ENCODE peak calls at places on chromosome 1, in eight cellular contexts. One of them, this sample, is unnamed.

GRCh38 chr1:113800487-113800886 is 11.8 kb downstream of the RSBN1 start:
- DNase-seq in AG09319: no peak
- DNase-seq in psoas muscle: no peak
- DNase-seq in foreskin fibroblast: no peak
- DNase-seq in lower leg skin: no peak
- DNase-seq in heart left ventricle: no peak
- DNase-seq in stomach: no peak
- DNase-seq in hepatocyte: no peak
- DNase-seq in this sample: no peak

GRCh38 chr1:59730302-59730701 is 84.4 kb upstream of the HOOK1 start:
- DNase-seq in AG09319: no peak
- DNase-seq in psoas muscle: no peak
- DNase-seq in stomach: no peak
- DNase-seq in heart left ventricle: no peak
- DNase-seq in hepatocyte: peak; percentile 28
- DNase-seq in foreskin fibroblast: peak; percentile 86
- DNase-seq in lower leg skin: no peak
- DNase-seq in this sample: no peak

GRCh38 chr1:32220746-32221580 is 1.2 kb downstream of the TMEM234 start:
- DNase-seq in AG09319: no peak
- DNase-seq in heart left ventricle: no peak
- DNase-seq in stomach: no peak
- DNase-seq in psoas muscle: no peak
- DNase-seq in hepatocyte: peak; percentile 5
- DNase-seq in foreskin fibroblast: no peak
- DNase-seq in lower leg skin: no peak
- DNase-seq in this sample: no peak

GRCh38 chr1:59601032-59601431 is 213.7 kb upstream of the HOOK1 start:
- DNase-seq in psoas muscle: peak; percentile 77
- DNase-seq in lower leg skin: peak; percentile 82
- DNase-seq in AG09319: no peak
- DNase-seq in hepatocyte: no peak
- DNase-seq in foreskin fibroblast: peak; percentile 56
- DNase-seq in stomach: no peak
- DNase-seq in heart left ventricle: peak; percentile 69
- DNase-seq in this sample: peak; percentile 62

GRCh38 chr1:115807723-115808122 is 33.2 kb downstream of the NHLH2 start:
- DNase-seq in psoas muscle: no peak
- DNase-seq in heart left ventricle: peak; percentile 36
- DNase-seq in foreskin fibroblast: peak; percentile 85
- DNase-seq in AG09319: peak; percentile 56
- DNase-seq in hepatocyte: peak; percentile 92
- DNase-seq in lower leg skin: no peak
- DNase-seq in stomach: peak; percentile 67
- DNase-seq in this sample: no peak

GRCh38 chr1:19768321-19769210 is 31.1 kb downstream of the TMCO4 start:
- DNase-seq in AG09319: no peak
- DNase-seq in psoas muscle: no peak
- DNase-seq in hepatocyte: no peak
- DNase-seq in lower leg skin: no peak
- DNase-seq in heart left ventricle: no peak
- DNase-seq in stomach: no peak
- DNase-seq in foreskin fibroblast: no peak
- DNase-seq in this sample: no peak

GRCh38 chr1:64476251-64476952 is 6.5 kb downstream of the CACHD1 start:
- DNase-seq in lower leg skin: no peak
- DNase-seq in heart left ventricle: no peak
- DNase-seq in psoas muscle: no peak
- DNase-seq in hepatocyte: peak; percentile 58
- DNase-seq in stomach: no peak
- DNase-seq in foreskin fibroblast: peak; percentile 90
- DNase-seq in AG09319: peak; percentile 44
- DNase-seq in this sample: peak; percentile 56

GRCh38 chr1:71049951-71050598 is 2.5 kb upstream of the PTGER3 start:
- DNase-seq in foreskin fibroblast: peak; percentile 80
- DNase-seq in heart left ventricle: no peak
- DNase-seq in hepatocyte: peak; percentile 80
- DNase-seq in lower leg skin: no peak
- DNase-seq in AG09319: peak; percentile 42
- DNase-seq in psoas muscle: no peak
- DNase-seq in stomach: no peak
- DNase-seq in this sample: peak; percentile 40

GRCh38 chr1:22044690-22045420 is 7.7 kb upstream of the CDC42 start:
- DNase-seq in heart left ventricle: no peak
- DNase-seq in stomach: no peak
- DNase-seq in hepatocyte: no peak
- DNase-seq in AG09319: peak; percentile 39
- DNase-seq in lower leg skin: no peak
- DNase-seq in foreskin fibroblast: peak; percentile 86
- DNase-seq in psoas muscle: no peak
- DNase-seq in this sample: no peak

GRCh38 chr1:179023946-179024345 is 1.7 kb upstream of the FAM20B start:
- DNase-seq in lower leg skin: no peak
- DNase-seq in stomach: no peak
- DNase-seq in AG09319: no peak
- DNase-seq in psoas muscle: no peak
- DNase-seq in heart left ventricle: no peak
- DNase-seq in foreskin fibroblast: no peak
- DNase-seq in hepatocyte: no peak
- DNase-seq in this sample: no peak

GRCh38 chr1:14677291-14677690 is 78.8 kb downstream of the KAZN start:
- DNase-seq in psoas muscle: no peak
- DNase-seq in foreskin fibroblast: no peak
- DNase-seq in hepatocyte: no peak
- DNase-seq in stomach: no peak
- DNase-seq in lower leg skin: no peak
- DNase-seq in AG09319: no peak
- DNase-seq in heart left ventricle: no peak
- DNase-seq in this sample: no peak

GRCh38 chr1:184905601-184906322 is 68.5 kb downstream of the NIBAN1 start:
- DNase-seq in stomach: peak; percentile 47
- DNase-seq in psoas muscle: no peak
- DNase-seq in AG09319: no peak
- DNase-seq in heart left ventricle: no peak
- DNase-seq in lower leg skin: no peak
- DNase-seq in foreskin fibroblast: no peak
- DNase-seq in hepatocyte: peak; percentile 61
- DNase-seq in this sample: no peak

GRCh38 chr1:168261390-168261789 is 19.3 kb upstream of the TBX19 start:
- DNase-seq in foreskin fibroblast: peak; percentile 77
- DNase-seq in stomach: no peak
- DNase-seq in heart left ventricle: no peak
- DNase-seq in lower leg skin: no peak
- DNase-seq in hepatocyte: no peak
- DNase-seq in psoas muscle: no peak
- DNase-seq in AG09319: peak; percentile 44
- DNase-seq in this sample: no peak

GRCh38 chr1:33410091-33410701 is 20.7 kb downstream of the PHC2 start:
- DNase-seq in hepatocyte: no peak
- DNase-seq in heart left ventricle: no peak
- DNase-seq in stomach: no peak
- DNase-seq in foreskin fibroblast: peak; percentile 73
- DNase-seq in psoas muscle: no peak
- DNase-seq in lower leg skin: no peak
- DNase-seq in AG09319: no peak
- DNase-seq in this sample: no peak

GRCh38 chr1:153770812-153771211 is 4.4 kb upstream of the SLC27A3 start:
- DNase-seq in lower leg skin: no peak
- DNase-seq in hepatocyte: no peak
- DNase-seq in heart left ventricle: no peak
- DNase-seq in foreskin fibroblast: peak; percentile 38
- DNase-seq in AG09319: no peak
- DNase-seq in stomach: no peak
- DNase-seq in psoas muscle: no peak
- DNase-seq in this sample: no peak

GRCh38 chr1:50417487-50417886 is 5.8 kb downstream of the DMRTA2 start:
- DNase-seq in hepatocyte: no peak
- DNase-seq in heart left ventricle: no peak
- DNase-seq in lower leg skin: no peak
- DNase-seq in stomach: no peak
- DNase-seq in foreskin fibroblast: no peak
- DNase-seq in psoas muscle: no peak
- DNase-seq in AG09319: no peak
- DNase-seq in this sample: no peak

GRCh38 chr1:68197891-68198290 is 34.4 kb downstream of the WLS start:
- DNase-seq in psoas muscle: no peak
- DNase-seq in lower leg skin: no peak
- DNase-seq in heart left ventricle: no peak
- DNase-seq in stomach: no peak
- DNase-seq in hepatocyte: peak; percentile 63
- DNase-seq in AG09319: no peak
- DNase-seq in foreskin fibroblast: no peak
- DNase-seq in this sample: no peak

GRCh38 chr1:231049121-231049979 is 9.3 kb upstream of the FAM89A start:
- DNase-seq in AG09319: no peak
- DNase-seq in foreskin fibroblast: no peak
- DNase-seq in hepatocyte: no peak
- DNase-seq in lower leg skin: no peak
- DNase-seq in stomach: no peak
- DNase-seq in heart left ventricle: no peak
- DNase-seq in psoas muscle: no peak
- DNase-seq in this sample: no peak

GRCh38 chr1:172821609-172822274 is 162.8 kb downstream of the FASLG start:
- DNase-seq in psoas muscle: no peak
- DNase-seq in stomach: no peak
- DNase-seq in AG09319: no peak
- DNase-seq in foreskin fibroblast: peak; percentile 89
- DNase-seq in heart left ventricle: no peak
- DNase-seq in hepatocyte: peak; percentile 30
- DNase-seq in lower leg skin: no peak
- DNase-seq in this sample: no peak

GRCh38 chr1:86733340-86733739 is 29.0 kb downstream of the SH3GLB1 start:
- DNase-seq in AG09319: no peak
- DNase-seq in foreskin fibroblast: no peak
- DNase-seq in psoas muscle: no peak
- DNase-seq in heart left ventricle: no peak
- DNase-seq in lower leg skin: no peak
- DNase-seq in stomach: no peak
- DNase-seq in hepatocyte: no peak
- DNase-seq in this sample: no peak

GRCh38 chr1:202005958-202006357 is 4.4 kb upstream of the ELF3 start:
- DNase-seq in lower leg skin: no peak
- DNase-seq in stomach: no peak
- DNase-seq in hepatocyte: no peak
- DNase-seq in foreskin fibroblast: peak; percentile 64
- DNase-seq in psoas muscle: no peak
- DNase-seq in heart left ventricle: no peak
- DNase-seq in AG09319: no peak
- DNase-seq in this sample: no peak
- TF ChIP-seq CTCF in lower leg skin: no peak
- TF ChIP-seq CTCF in stomach: peak; percentile 33
- TF ChIP-seq CTCF in hepatocyte: peak; percentile 57
- TF ChIP-seq CTCF in foreskin fibroblast: peak; percentile 14
- TF ChIP-seq CTCF in psoas muscle: peak; percentile 19
- TF ChIP-seq CTCF in heart left ventricle: peak; percentile 26
- TF ChIP-seq CTCF in AG09319: peak; percentile 31
- TF ChIP-seq CTCF in this sample: peak; percentile 39

DNA sequence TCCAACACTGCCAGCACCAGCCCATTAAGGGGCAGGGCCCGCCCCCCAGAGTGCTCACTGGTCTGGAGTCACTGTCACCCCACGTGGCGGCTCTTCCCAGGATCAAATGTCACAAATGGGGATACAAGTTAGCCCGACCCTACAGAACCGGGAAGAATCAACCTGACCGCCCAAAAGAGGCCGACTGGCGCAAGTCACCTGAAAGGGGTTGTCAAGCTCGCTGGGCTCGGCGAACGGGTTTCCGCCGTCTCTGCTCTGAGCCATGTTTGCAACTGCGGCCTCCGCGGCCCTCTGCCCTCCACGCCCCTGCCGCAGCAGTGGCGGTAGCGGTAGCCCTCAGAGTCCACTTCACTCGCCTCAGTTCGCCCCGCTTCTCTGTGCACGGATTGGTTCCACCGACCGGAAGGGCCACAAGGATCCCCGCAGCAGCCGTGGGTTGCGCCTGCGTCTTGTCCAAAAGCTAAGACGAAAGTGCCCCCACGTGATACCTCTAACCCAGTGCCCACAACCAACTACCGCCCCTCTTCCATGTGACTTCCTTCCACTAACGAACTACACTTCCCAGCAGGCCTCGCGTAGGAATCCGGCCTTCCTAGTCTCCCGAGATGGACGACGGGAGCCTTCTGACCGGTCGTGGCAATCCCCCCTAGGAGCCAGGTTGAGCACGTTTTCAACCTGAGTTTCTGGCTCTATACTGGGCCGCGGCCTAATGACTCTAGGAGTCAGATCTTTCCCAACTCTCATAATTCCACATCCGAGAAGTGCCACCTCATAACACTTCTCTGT is at the start of gene SCAMP3:
- DNase-seq in lower leg skin: peak; percentile 98
- DNase-seq in hepatocyte: peak; percentile 98
- DNase-seq in foreskin fibroblast: peak; percentile 99
- DNase-seq in AG09319: peak; percentile 94
- DNase-seq in stomach: peak; percentile 95
- DNase-seq in heart left ventricle: peak; percentile 97
- DNase-seq in psoas muscle: peak; percentile 94
- DNase-seq in this sample: peak; percentile 97
- TF ChIP-seq CTCF in lower leg skin: no peak
- TF ChIP-seq CTCF in hepatocyte: no peak
- TF ChIP-seq CTCF in foreskin fibroblast: no peak
- TF ChIP-seq CTCF in AG09319: no peak
- TF ChIP-seq CTCF in stomach: no peak
- TF ChIP-seq CTCF in heart left ventricle: no peak
- TF ChIP-seq CTCF in psoas muscle: no peak
- TF ChIP-seq CTCF in this sample: no peak

GRCh38 chr1:193338194-193338593 is 151.8 kb upstream of the B3GALT2 start:
- DNase-seq in foreskin fibroblast: peak; percentile 36
- DNase-seq in stomach: no peak
- DNase-seq in AG09319: no peak
- DNase-seq in lower leg skin: no peak
- DNase-seq in hepatocyte: no peak
- DNase-seq in psoas muscle: no peak
- DNase-seq in heart left ventricle: no peak
- DNase-seq in this sample: no peak
- TF ChIP-seq CTCF in foreskin fibroblast: peak; percentile 10
- TF ChIP-seq CTCF in stomach: no peak
- TF ChIP-seq CTCF in AG09319: peak; percentile 6
- TF ChIP-seq CTCF in lower leg skin: no peak
- TF ChIP-seq CTCF in hepatocyte: no peak
- TF ChIP-seq CTCF in psoas muscle: no peak
- TF ChIP-seq CTCF in heart left ventricle: no peak
- TF ChIP-seq CTCF in this sample: no peak

DNA sequence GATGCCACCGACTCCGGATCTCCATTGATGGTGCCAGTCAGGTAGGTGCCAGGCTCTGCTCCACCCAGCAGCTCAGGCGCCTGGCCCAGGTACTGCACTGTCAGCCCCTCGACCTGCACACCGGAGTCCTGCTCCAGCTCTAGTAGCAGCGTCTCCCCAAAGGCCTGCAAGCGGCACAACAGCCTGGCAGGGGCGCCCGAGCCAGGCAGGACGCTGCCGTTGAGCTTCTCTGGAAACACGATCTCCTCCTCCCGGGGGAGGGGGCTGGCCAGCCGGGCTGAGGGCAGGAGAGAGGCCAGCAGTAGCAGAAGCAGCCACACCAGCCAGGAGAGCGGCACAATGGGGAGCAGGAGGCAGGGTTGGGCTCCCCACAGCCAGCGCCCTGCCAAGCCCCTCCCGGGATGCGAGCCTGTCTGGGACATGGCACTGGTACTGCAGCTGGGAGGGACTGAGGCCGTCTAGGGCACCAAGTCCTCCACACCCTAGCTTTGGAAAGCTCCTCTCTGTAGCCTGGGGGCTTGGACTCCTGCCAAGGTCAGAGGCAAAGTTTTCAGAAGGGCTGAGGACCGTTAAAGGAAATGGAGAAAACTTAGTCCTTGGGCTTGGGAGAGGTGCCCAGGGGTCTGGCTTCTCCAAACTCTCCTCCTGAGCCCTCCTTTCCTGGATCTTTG is 513 bp downstream of the ADAMTS4 start:
- DNase-seq in foreskin fibroblast: peak; percentile 70
- DNase-seq in AG09319: no peak
- DNase-seq in psoas muscle: peak; percentile 59
- DNase-seq in lower leg skin: peak; percentile 93
- DNase-seq in heart left ventricle: peak; percentile 49
- DNase-seq in hepatocyte: peak; percentile 68
- DNase-seq in stomach: no peak
- DNase-seq in this sample: no peak
- TF ChIP-seq CTCF in foreskin fibroblast: peak; percentile 10
- TF ChIP-seq CTCF in AG09319: peak; percentile 13
- TF ChIP-seq CTCF in psoas muscle: no peak
- TF ChIP-seq CTCF in lower leg skin: no peak
- TF ChIP-seq CTCF in heart left ventricle: no peak
- TF ChIP-seq CTCF in hepatocyte: peak; percentile 25
- TF ChIP-seq CTCF in stomach: no peak
- TF ChIP-seq CTCF in this sample: no peak